ENCODE peak calls at places on chromosomes 4 and X, in nine cellular contexts. T is stimulated activated CD4-positive, alpha-beta T cell treated with anti-CD3 and anti-CD28 coated beads, Interleukin-4, amount 100 ng/mL, for 48 hours; Y is EH; V is foreskin keratinocyte; B is activated T-cell treated with anti-CD3 and anti-CD28 coated beads for 1 hour; S is tibial artery; P is progenitor cell of endocrine pancreas; K is cortex of kidney; D is activated T-helper 1 cell treated with anti-CD3 and anti-CD28 coated beads, Interleukin-2, amount 50 U/mL, for 16 hours. O is an unnamed sample.

GRCh38 chrX:53563324-53563723 is 123.2 kb downstream of the HUWE1 start:
- DNase-seq in S (no peak), T (no peak), K (no peak), P (no peak), V (no peak), D (no peak), B (no peak), Y (no peak), O (peak)

GRCh38 chr4:38804654-38805295 is at the start of gene TLR1:
- DNase-seq in V (no peak), Y (peak), T (no peak), P (no peak), S (no peak), D (no peak), K (no peak), B (no peak), O (no peak)

GRCh38 chr4:38322709-38323108 is 341.3 kb upstream of the KLF3 start:
- DNase-seq in D (no peak), T (no peak), P (no peak), K (no peak), S (no peak), V (no peak), Y (peak), B (no peak), O (no peak)

GRCh38 chr4:152188801-152189200 is 347.1 kb downstream of the FBXW7 start:
- DNase-seq in S (no peak), K (no peak), D (no peak), V (no peak), B (no peak), T (no peak), P (no peak), Y (no peak), O (no peak)

GRCh38 chrX:107154787-107155620 is 36.4 kb upstream of the RBM41 start:
- DNase-seq in V (peak), T (no peak), S (no peak), K (no peak), P (no peak), B (no peak), D (no peak), Y (peak), O (no peak)

GRCh38 chrX:153578200-153578835 is 20.6 kb downstream of the CCNQ start:
- DNase-seq in S (no peak), V (no peak), B (no peak), K (no peak), D (no peak), Y (no peak), T (no peak), P (no peak), O (no peak)

GRCh38 chr4:183492791-183493221 is 12.1 kb upstream of the ING2 start:
- DNase-seq in K (no peak), D (no peak), B (no peak), S (no peak), Y (peak), P (no peak), V (peak), T (no peak), O (no peak)

GRCh38 chrX:68865300-68865699 is 36.5 kb downstream of the EFNB1 start:
- DNase-seq in V (no peak), S (no peak), P (no peak), Y (no peak), K (no peak), D (no peak), B (no peak), T (no peak), O (no peak)

O was measured in testis.